ENCODE peak calls at places on chromosomes 4 and X, in five cellular contexts. X is keratinocyte, Z is astrocyte, E is HCT116, B is endothelial cell of umbilical vein. M is an unnamed sample.

GRCh38 chr4:113869743-113870375 is 108.3 kb upstream of the CAMK2D start:
- DNase-seq in X (no peak), Z (peak; percentile 75), E (peak; percentile 1), B (peak; percentile 27), M (no peak)

GRCh38 chr4:8260656-8261111 is 8.9 kb upstream of the HTRA3 start:
- DNase-seq in X (no peak), Z (peak; percentile 76), E (no peak), B (peak; percentile 23), M (no peak)

GRCh38 chrX:24148118-24148517 is 1.4 kb upstream of the ZFX start:
- DNase-seq in X (no peak), Z (no peak), E (no peak), B (peak; percentile 17), M (no peak)

GRCh38 chr4:31169851-31170250 is 449.7 kb downstream of the PCDH7 start:
- DNase-seq in X (no peak), Z (no peak), E (no peak), B (no peak), M (no peak)

GRCh38 chr4:110480031-110480549 is 4.1 kb downstream of the ENPEP start:
- DNase-seq in X (no peak), Z (peak; percentile 96), E (no peak), B (no peak), M (no peak)

GRCh38 chrX:136030357-136031225 is 45.4 kb downstream of the SLC9A6 start:
- DNase-seq in X (no peak), Z (peak; percentile 93), E (no peak), B (peak; percentile 91), M (no peak)

GRCh38 chr4:185792384-185793146 is 19.4 kb downstream of the SORBS2 start:
- DNase-seq in X (no peak), Z (peak; percentile 98), E (no peak), B (peak; percentile 99), M (no peak)

GRCh38 chr4:186190456-186191265 is 706 bp upstream of the CYP4V2 start:
- DNase-seq in X (no peak), Z (peak; percentile 10), E (no peak), B (no peak), M (peak; percentile 68)

GRCh38 chr4:105474110-105474518 is 252 bp upstream of the PPA2 start:
- DNase-seq in X (no peak), Z (no peak), E (no peak), B (peak; percentile 89), M (peak; percentile 84)

DNA sequence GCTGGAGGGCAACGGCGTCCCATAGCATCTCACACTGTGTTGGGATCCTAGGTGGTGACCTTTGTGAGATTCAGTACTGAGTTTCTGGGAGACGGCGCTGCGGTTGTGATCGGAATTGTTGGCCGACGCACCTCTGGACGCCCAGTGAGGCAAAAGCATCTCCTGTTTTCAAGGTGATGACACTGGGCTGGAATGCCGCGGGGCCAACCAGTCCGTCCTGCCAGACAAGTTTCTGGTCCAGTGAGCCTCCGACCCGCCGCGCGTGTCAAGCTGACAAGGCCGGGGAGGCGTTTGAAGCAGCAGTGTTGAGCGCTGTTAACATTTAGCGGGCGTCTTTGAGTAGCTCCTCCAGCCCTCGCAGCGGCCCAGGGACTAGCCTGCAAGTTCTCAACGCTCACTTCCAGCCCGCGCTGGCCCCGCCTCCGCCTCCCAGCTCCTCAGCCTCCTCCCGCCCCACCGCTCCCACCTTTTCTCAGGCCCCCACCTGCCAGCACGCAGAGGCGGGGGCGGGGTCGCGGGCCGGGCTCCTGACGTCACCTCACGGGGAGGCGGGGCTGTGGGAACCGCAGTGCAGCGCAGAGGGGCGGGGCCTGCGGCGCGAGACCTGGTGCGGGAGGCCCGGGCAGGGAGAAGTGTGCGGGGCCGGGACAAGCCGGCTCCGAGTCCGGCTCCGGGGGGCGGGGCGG is 482 bp upstream of the CDS1 start:
- DNase-seq in X (peak; percentile 76), Z (peak; percentile 47), E (peak; percentile 81), B (peak; percentile 50), M (no peak)
- TF ChIP-seq EZH2 in X (no peak), Z (no peak), E (no peak), B (no peak), M (no peak)

GRCh38 chr4:72931346-72931745 is 138.2 kb downstream of the COX18 start:
- DNase-seq in X (no peak), Z (no peak), E (no peak), B (no peak), M (no peak)
- H3K27ac ChIP-seq in X (no peak overlapping the region), Z (no peak overlapping the region), E (no peak overlapping the region), B (no peak overlapping the region), M (no peak overlapping the region)

GRCh38 chrX:51803833-51804232 is 60.6 kb downstream of the GSPT2 start:
- DNase-seq in X (no peak), Z (no peak), E (no peak), B (no peak), M (no peak)

GRCh38 chrX:51804741-51805140 is 61.5 kb downstream of the GSPT2 start:
- DNase-seq in X (no peak), Z (no peak), E (no peak), B (no peak), M (no peak)

GRCh38 chrX:51798701-51799100 is 55.5 kb downstream of the GSPT2 start:
- DNase-seq in X (no peak), Z (no peak), E (no peak), B (no peak), M (no peak)

GRCh38 chrX:51802917-51803688 is 59.9 kb downstream of the GSPT2 start:
- DNase-seq in X (peak; percentile 9), Z (peak; percentile 60), E (peak; percentile 60), B (peak; percentile 9), M (peak; percentile 62)
- TF ChIP-seq EZH2 in X (no peak), Z (no peak), E (no peak), B (no peak), M (no peak)

GRCh38 chrX:40148439-40149285 is 50.9 kb upstream of the BCOR start:
- DNase-seq in X (no peak), Z (no peak), E (no peak), B (peak; percentile 54), M (peak; percentile 40)
- H3K27ac ChIP-seq in X (no peak overlapping the region), Z (no peak overlapping the region), E (no peak overlapping the region), B (peak overlapping the region; percentile 90), M (peak overlapping the region; percentile 27)

DNA sequence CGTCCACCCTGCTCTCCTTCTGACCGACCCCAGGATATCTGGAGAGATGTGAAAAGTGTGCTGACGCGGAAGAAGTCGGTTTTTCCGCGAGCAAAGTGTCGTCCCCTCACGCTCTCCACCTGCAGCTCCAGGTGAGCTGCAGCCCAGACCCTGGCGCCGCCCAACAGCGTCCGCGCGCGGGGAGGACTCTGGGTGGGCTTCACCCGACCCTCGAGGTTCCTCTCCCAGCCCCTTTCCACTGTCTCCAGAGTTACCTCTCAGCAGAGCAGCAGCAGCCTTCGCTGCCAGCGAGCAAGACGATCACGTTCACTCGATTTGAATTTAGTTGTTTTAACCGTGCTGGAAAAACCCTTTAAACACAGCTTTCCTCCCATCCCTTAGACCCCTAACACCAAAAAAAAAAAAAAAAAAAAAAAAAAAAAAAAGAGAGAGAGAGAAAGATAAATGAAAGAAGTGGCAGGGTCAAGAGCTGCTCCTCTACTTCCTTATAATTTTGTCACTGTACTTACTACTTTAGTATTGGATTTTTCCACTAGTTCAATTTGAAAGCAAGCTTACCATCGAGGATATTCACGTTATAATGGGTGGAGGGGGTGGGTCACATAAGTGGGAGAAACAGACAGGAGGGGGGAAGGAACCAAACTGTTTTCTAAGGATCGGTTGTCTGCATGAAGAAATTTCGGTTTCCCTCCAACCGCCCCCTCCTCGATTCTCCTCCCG is 776 bp upstream of the NR3C2 start:
- DNase-seq in X (no peak), Z (no peak), E (no peak), B (peak; percentile 48), M (no peak)
- TF ChIP-seq EZH2 in X (no peak), Z (no peak), E (no peak), B (no peak), M (no peak)

GRCh38 chr4:40232610-40233009 is 35.8 kb downstream of the RHOH start:
- DNase-seq in X (no peak), Z (no peak), E (no peak), B (no peak), M (peak; percentile 49)

GRCh38 chr4:40233227-40233626 is 36.4 kb downstream of the RHOH start:
- DNase-seq in X (no peak), Z (no peak), E (no peak), B (no peak), M (no peak)

GRCh38 chr4:40234519-40235039 is 37.7 kb downstream of the RHOH start:
- DNase-seq in X (no peak), Z (no peak), E (no peak), B (no peak), M (no peak)

GRCh38 chr4:40228497-40229365 is 31.9 kb downstream of the RHOH start:
- DNase-seq in X (no peak), Z (no peak), E (no peak), B (no peak), M (no peak)

GRCh38 chr4:40231464-40231863 is 34.6 kb downstream of the RHOH start:
- DNase-seq in X (no peak), Z (no peak), E (no peak), B (no peak), M (no peak)
- H3K27ac ChIP-seq in X (no peak overlapping the region), Z (no peak overlapping the region), E (no peak overlapping the region), B (no peak overlapping the region), M (peak overlapping the region; percentile 34)

DNA sequence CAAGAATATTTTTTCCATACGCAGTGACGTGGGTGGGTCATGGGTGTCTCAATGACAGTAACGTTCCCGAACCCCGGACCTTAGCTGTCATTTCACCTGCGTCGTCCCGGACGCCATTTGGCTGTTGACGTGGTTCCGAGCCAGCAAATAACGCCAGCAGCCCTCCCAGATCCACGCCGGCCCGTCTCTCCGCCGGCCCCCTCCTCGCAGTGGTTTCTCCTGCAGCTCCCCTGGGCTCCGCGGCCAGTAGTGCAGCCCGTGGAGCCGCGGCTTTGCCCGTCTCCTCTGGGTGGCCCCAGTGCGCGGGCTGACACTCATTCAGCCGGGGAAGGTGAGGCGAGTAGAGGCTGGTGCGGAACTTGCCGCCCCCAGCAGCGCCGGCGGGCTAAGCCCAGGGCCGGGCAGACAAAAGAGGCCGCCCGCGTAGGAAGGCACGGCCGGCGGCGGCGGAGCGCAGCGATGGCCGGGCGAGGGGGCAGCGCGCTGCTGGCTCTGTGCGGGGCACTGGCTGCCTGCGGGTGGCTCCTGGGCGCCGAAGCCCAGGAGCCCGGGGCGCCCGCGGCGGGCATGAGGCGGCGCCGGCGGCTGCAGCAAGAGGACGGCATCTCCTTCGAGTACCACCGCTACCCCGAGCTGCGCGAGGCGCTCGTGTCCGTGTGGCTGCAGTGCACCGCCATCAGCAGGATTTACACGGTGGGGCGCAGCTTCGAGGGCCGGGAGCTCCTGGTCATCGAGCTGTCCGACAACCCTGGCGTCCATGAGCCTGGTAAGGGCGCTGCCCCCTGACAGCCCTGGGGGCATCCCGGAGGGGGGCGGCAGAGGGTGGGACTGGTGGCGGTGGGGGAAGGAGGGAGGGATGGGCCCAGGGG is at the start of gene CPE:
- DNase-seq in X (no peak), Z (peak; percentile 61), E (peak; percentile 57), B (peak; percentile 80), M (no peak)
- TF ChIP-seq EZH2 in X (no peak), Z (no peak), E (no peak), B (no peak), M (no peak)

DNA sequence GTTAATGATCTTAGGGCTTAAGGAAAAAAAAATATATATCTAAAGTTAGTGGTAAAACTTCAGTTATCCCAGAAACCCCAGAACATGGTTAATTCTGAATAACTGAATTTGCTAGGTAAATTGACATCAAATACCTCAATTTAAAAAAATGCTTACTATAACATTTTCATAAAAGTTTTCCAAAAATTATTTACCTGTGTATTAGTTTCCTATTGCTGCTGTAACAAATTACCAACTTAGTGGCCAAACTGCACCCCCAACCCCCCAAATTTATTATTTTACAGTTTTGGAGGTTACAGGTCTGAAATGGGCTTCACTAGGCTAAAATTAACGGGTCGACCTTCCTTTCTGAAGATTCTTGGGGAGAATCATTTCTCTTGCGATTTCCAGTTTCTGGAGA is 95.2 kb downstream of the PDLIM5 start:
- DNase-seq in X (no peak), Z (no peak), E (no peak), B (no peak), M (no peak)
- H3K27ac ChIP-seq in X (no peak overlapping the region), Z (no peak overlapping the region), E (peak overlapping the region; percentile 78), B (peak overlapping the region; percentile 69), M (no peak overlapping the region)